ENCODE peak calls at places on chromosomes 4 and X, in five cellular contexts. J is NCI-H187; M is pancreas; C is keratinocyte; B is activated naive CD4-positive, alpha-beta T cell treated with anti-CD3 and anti-CD28 coated beads, Interleukin-2, amount 50 U/mL, for 72 hours. D is an unnamed sample.

GRCh38 chrX:50157545-50158125 is 43.2 kb downstream of the AKAP4 start:
- DNase-seq in C (no peak), J (no peak), B (no peak), M (no peak), D (no peak)

GRCh38 chrX:11724122-11725017 is 33.7 kb upstream of the MSL3 start:
- DNase-seq in M (no peak), C (no peak), J (no peak), B (no peak), D (peak; percentile 34)

GRCh38 chr4:88010921-88011320 is 3.5 kb downstream of the PKD2 start:
- DNase-seq in C (no peak), B (no peak), J (no peak), M (no peak), D (peak; percentile 40)

GRCh38 chr4:55545133-55545532 is 1.6 kb downstream of the CLOCK start:
- DNase-seq in B (no peak), J (no peak), C (no peak), M (no peak), D (peak; percentile 26)

GRCh38 chr4:147492761-147493160 is 11.9 kb downstream of the EDNRA start:
- DNase-seq in C (no peak), J (no peak), B (no peak), M (no peak), D (peak; percentile 82)

GRCh38 chrX:119686087-119686639 is 6.8 kb downstream of the SEPTIN6 start:
- DNase-seq in M (no peak), C (no peak), J (no peak), B (no peak), D (no peak)

GRCh38 chr4:174375422-174375821 is 91.7 kb downstream of the CEP44 start:
- DNase-seq in M (no peak), C (no peak), B (no peak), J (no peak), D (no peak)

GRCh38 chr4:164239976-164240375 is 514.0 kb upstream of the SMIM31 start:
- DNase-seq in C (no peak), B (no peak), M (no peak), J (no peak), D (peak; percentile 19)

GRCh38 chr4:99529218-99529617 is 18.4 kb downstream of the C4orf17 start:
- DNase-seq in M (no peak), B (no peak), C (no peak), J (no peak), D (no peak)

GRCh38 chr4:160202802-160203201 is 1099.9 kb downstream of the RAPGEF2 start:
- DNase-seq in B (no peak), M (no peak), C (peak; percentile 28), J (no peak), D (no peak)

GRCh38 chr4:151807220-151807619 is 46.4 kb upstream of the GATB start:
- DNase-seq in C (no peak), J (peak; percentile 33), M (no peak), B (no peak), D (no peak)

D was measured in astrocyte of the spinal cord.